ENCODE peak calls at places on chromosomes 3 and 15, in six cellular contexts. Z is iris pigment epithelial cell, V is neural crest cell, R is posterior cingulate gyrus, D is EH, C is activated T-cell treated with anti-CD3 and anti-CD28 coated beads for 1 hour. U is an unnamed sample.
A peak's percentile ranks its signal among the peaks of the same experiment; 100 is the strongest.

GRCh38 chr15:40343512-40343911 is 2.8 kb upstream of the CCDC9B start:
- DNase-seq in Z (peak; percentile 93), V (no peak), R (no peak), D (peak; percentile 99), C (no peak), U (peak; percentile 93)

GRCh38 chr3:129485681-129486056 is 42.8 kb upstream of the RHO start:
- DNase-seq in Z (peak; percentile 96), V (no peak), R (peak; percentile 23), D (peak; percentile 100), C (no peak), U (peak; percentile 99)

GRCh38 chr3:73094127-73094526 is 32.7 kb downstream of the EBLN2 start:
- DNase-seq in Z (no peak), V (no peak), R (no peak), D (peak; percentile 43), C (no peak), U (no peak)

GRCh38 chr3:171564723-171565122 is 104.5 kb upstream of the TNIK start:
- DNase-seq in Z (no peak), V (no peak), R (no peak), D (peak; percentile 33), C (no peak), U (no peak)

GRCh38 chr3:179194931-179195330 is 46.8 kb downstream of the PIK3CA start:
- DNase-seq in Z (no peak), V (no peak), R (no peak), D (no peak), C (no peak), U (no peak)

GRCh38 chr3:38725726-38726410 is 76.4 kb upstream of the SCN5A start:
- DNase-seq in Z (peak; percentile 40), V (no peak), R (no peak), D (peak; percentile 83), C (no peak), U (peak; percentile 68)

GRCh38 chr3:57709559-57709958 is 16.7 kb upstream of the DENND6A start:
- DNase-seq in Z (no peak), V (no peak), R (no peak), D (peak; percentile 11), C (no peak), U (no peak)

GRCh38 chr15:40928975-40929729 is at the start of gene DLL4:
- DNase-seq in Z (peak; percentile 53), V (peak; percentile 41), R (no peak), D (peak; percentile 60), C (no peak), U (peak; percentile 69)

GRCh38 chr3:9497821-9498565 is 55.6 kb downstream of the LHFPL4 start:
- DNase-seq in Z (peak; percentile 36), V (no peak), R (no peak), D (peak; percentile 65), C (no peak), U (no peak)

GRCh38 chr3:155790272-155790918 is 15.7 kb downstream of the C3orf33 start:
- DNase-seq in Z (no peak), V (no peak), R (no peak), D (no peak), C (no peak), U (no peak)

GRCh38 chr15:68994149-68994548 is 20.3 kb upstream of the NOX5 start:
- DNase-seq in Z (peak; percentile 57), V (no peak), R (no peak), D (peak; percentile 82), C (no peak), U (no peak)

GRCh38 chr3:178465260-178466180 is 70.7 kb upstream of the KCNMB2 start:
- DNase-seq in Z (no peak), V (no peak), R (no peak), D (no peak), C (no peak), U (no peak)

GRCh38 chr3:32257042-32257441 is 18.6 kb downstream of the CMTM8 start:
- DNase-seq in Z (no peak), V (no peak), R (no peak), D (no peak), C (no peak), U (no peak)

GRCh38 chr15:85828026-85828597 is 33.4 kb upstream of the KLHL25 start:
- DNase-seq in Z (no peak), V (no peak), R (no peak), D (no peak), C (no peak), U (no peak)

GRCh38 chr15:35665855-35666536 is 120.0 kb upstream of the DPH6 start:
- DNase-seq in Z (no peak), V (no peak), R (no peak), D (no peak), C (no peak), U (peak; percentile 33)

GRCh38 chr3:44159901-44160300 is 81.8 kb upstream of the TOPAZ1 start:
- DNase-seq in Z (no peak), V (no peak), R (no peak), D (no peak), C (no peak), U (no peak)

GRCh38 chr3:185137821-185138220 is 15.0 kb downstream of the C3orf70 start:
- DNase-seq in Z (no peak), V (no peak), R (no peak), D (no peak), C (no peak), U (no peak)

GRCh38 chr3:64158334-64158733 is 66.9 kb downstream of the PRICKLE2 start:
- DNase-seq in Z (peak; percentile 31), V (no peak), R (no peak), D (no peak), C (no peak), U (no peak)

GRCh38 chr3:111616417-111617105 is 21.4 kb upstream of the ZBED2 start:
- DNase-seq in Z (peak; percentile 36), V (no peak), R (no peak), D (peak; percentile 49), C (peak; percentile 21), U (peak; percentile 4)

GRCh38 chr3:99602183-99602582 is 36.2 kb upstream of the COL8A1 start:
- DNase-seq in Z (no peak), V (no peak), R (no peak), D (peak; percentile 14), C (no peak), U (no peak)

GRCh38 chr3:74515451-74515850 is 99.0 kb downstream of the CNTN3 start:
- DNase-seq in Z (no peak), V (no peak), R (no peak), D (no peak), C (no peak), U (no peak)

GRCh38 chr3:30872879-30873278 is 21.6 kb downstream of the GADL1 start:
- DNase-seq in Z (no peak), V (no peak), R (no peak), D (no peak), C (no peak), U (no peak)

GRCh38 chr3:119279101-119279554 is 15.1 kb upstream of the ARHGAP31 start:
- DNase-seq in Z (no peak), V (peak; percentile 16), R (no peak), D (no peak), C (no peak), U (peak; percentile 57)

U was measured in cardiac muscle cell.